ENCODE peak calls at places on chromosomes 3 and 15, in six cellular contexts. K is H54; J is activated T-cell treated with anti-CD3 and anti-CD28 coated beads for 1 hour; E is stimulated activated CD4-positive, alpha-beta T cell treated with anti-CD3 and anti-CD28 coated beads, Interleukin-12 subunit alpha, Interleukin-12 subunit beta, amount 100 ng/mL, for 24 hours; C is stimulated activated CD8-positive, alpha-beta memory T cell treated with anti-CD3 and anti-CD28 coated beads, Interleukin-4, amount 100 ng/mL, for 4 hours; Q is cerebellar cortex. I is an unnamed sample.

GRCh38 chr15:88663216-88663615 is 24.4 kb downstream of the ISG20 start:
- DNase-seq in C (no peak), K (no peak), E (no peak), J (no peak), Q (no peak), I (no peak)

GRCh38 chr3:192514081-192514753 is 213.1 kb downstream of the FGF12 start:
- DNase-seq in K (no peak), Q (no peak), E (no peak), J (no peak), C (no peak), I (no peak)

GRCh38 chr3:47017504-47018268 is 38.2 kb downstream of the NBEAL2 start:
- DNase-seq in J (no peak), K (peak), E (no peak), Q (no peak), C (no peak), I (peak)

GRCh38 chr15:77773903-77774302 is 141.2 kb upstream of the LINGO1 start:
- DNase-seq in J (no peak), C (no peak), E (no peak), K (no peak), Q (no peak), I (no peak)

GRCh38 chr3:73999501-73999900 is 374.8 kb upstream of the PDZRN3 start:
- DNase-seq in E (no peak), K (no peak), C (no peak), J (no peak), Q (no peak), I (no peak)

GRCh38 chr15:78225783-78226541 is 8.4 kb downstream of the ACSBG1 start:
- DNase-seq in J (no peak), Q (no peak), K (no peak), E (no peak), C (no peak), I (no peak)

GRCh38 chr3:143783856-143784370 is 64.4 kb downstream of the SLC9A9 start:
- DNase-seq in C (no peak), K (no peak), Q (no peak), J (no peak), E (no peak), I (no peak)

GRCh38 chr15:57234156-57234555 is 142.1 kb upstream of the CGNL1 start:
- DNase-seq in Q (no peak), E (no peak), J (no peak), C (no peak), K (no peak), I (no peak)

GRCh38 chr15:49458145-49458544 is 35.1 kb downstream of the FGF7 start:
- DNase-seq in C (no peak), Q (no peak), K (no peak), E (no peak), J (no peak), I (no peak)

GRCh38 chr3:79910337-79910736 is 142.5 kb upstream of the ROBO1 start:
- DNase-seq in C (no peak), Q (no peak), J (no peak), K (no peak), E (no peak), I (no peak)